ENCODE peak calls at places on chromosomes 16 and 17, in five cellular contexts. Q, P, R, G and Z are unnamed samples.

GRCh38 chr17:65638221-65638940 is 76.9 kb upstream of the AXIN2 start:
- DNase-seq in R (no peak), P (no peak), G (no peak), Q (no peak), Z (no peak)

GRCh38 chr17:21368545-21369246 is 7.5 kb upstream of the KCNJ12 start:
- DNase-seq in Q (no peak), P (no peak), G (no peak), R (peak; percentile 24), Z (no peak)

GRCh38 chr17:53148058-53148457 is 674.7 kb upstream of the KIF2B start:
- DNase-seq in R (no peak), G (no peak), P (no peak), Q (no peak), Z (no peak)

GRCh38 chr17:18368948-18369347 is 5.6 kb upstream of the SHMT1 start:
- DNase-seq in Q (no peak), P (no peak), R (peak; percentile 5), G (no peak), Z (no peak)

GRCh38 chr17:41965694-41966375 is 760 bp upstream of the CNP start:
- DNase-seq in G (no peak), P (peak; percentile 44), Q (peak; percentile 89), R (peak; percentile 93), Z (peak; percentile 80)

GRCh38 chr16:55275869-55276268 is 48.1 kb upstream of the IRX6 start:
- DNase-seq in G (no peak), P (no peak), R (no peak), Q (no peak), Z (no peak)

GRCh38 chr17:72618018-72618509 is 474.4 kb downstream of the SLC39A11 start:
- DNase-seq in R (no peak), G (peak; percentile 87), P (no peak), Q (no peak), Z (no peak)

GRCh38 chr16:25897677-25898076 is 205.9 kb downstream of the HS3ST4 start:
- DNase-seq in R (no peak), Q (no peak), G (no peak), P (no peak), Z (no peak)

GRCh38 chr16:2237552-2238395 is 1.5 kb downstream of the DNASE1L2 start:
- DNase-seq in G (no peak), Q (peak; percentile 53), R (peak; percentile 76), P (no peak), Z (peak; percentile 67)

GRCh38 chr17:63222655-63223054 is 223.5 kb downstream of the CYB561 start:
- DNase-seq in Q (no peak), G (peak; percentile 23), P (no peak), R (no peak), Z (no peak)

GRCh38 chr17:80123791-80124190 is 22.4 kb downstream of the GAA start:
- DNase-seq in Q (no peak), G (no peak), R (peak; percentile 69), P (no peak), Z (peak; percentile 68)

DNA sequence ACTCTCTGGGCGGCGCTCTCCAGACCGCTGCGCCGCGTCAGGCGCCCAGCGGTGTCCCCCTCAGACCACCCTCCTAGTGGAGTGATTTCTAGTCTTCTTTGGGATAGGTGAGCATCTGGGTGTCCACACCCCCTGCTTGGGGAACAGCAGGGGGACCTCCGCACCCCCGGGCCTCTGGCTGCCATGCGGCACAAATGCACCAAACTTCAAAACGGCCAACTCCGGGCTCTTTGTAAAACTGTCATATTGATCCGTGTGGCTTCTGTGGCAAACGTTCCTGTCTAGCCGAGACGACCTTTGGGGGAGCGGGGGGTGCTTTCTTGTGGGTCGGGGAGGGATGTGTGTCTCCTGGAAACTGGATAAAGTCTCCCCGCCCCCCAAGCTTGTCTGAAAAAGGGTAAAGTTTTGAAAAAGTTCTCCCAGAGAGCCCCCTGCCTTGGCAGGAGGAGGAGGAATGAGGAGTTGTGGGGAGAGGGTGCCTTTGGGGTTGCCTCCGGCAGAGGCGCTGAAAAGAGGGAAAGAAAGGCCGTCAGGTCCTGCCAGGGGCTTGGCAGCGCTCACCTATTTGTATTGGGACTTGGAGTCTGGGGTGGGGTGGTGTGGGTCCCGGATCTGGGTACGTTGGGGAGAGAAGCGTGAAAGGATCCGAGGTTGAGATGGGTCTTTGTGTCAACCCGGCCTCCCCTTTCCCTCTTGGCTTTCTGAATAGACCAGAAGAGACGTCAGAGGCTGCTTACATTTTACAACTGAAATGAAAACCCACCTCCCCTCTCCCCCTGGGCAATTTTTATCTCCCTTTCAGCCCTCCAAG is 2.2 kb upstream of the CHD3 start:
- DNase-seq in R (no peak), G (peak; percentile 20), P (no peak), Q (no peak), Z (peak; percentile 78)
- H3K4me1 ChIP-seq in R (peaks cover 26% of the 10 kb centered on the region), G (peaks cover 3% of the 10 kb centered on the region), P (peaks cover 54% of the 10 kb centered on the region), Q (peaks cover 4% of the 10 kb centered on the region), Z (no peaks in the 10 kb centered on the region)

GRCh38 chr16:87499189-87499486 is 6.3 kb upstream of the ZCCHC14 start:
- DNase-seq in G (no peak), P (no peak), Q (no peak), R (no peak), Z (no peak)

GRCh38 chr16:87492721-87493554 is at the start of gene ZCCHC14:
- DNase-seq in P (peak; percentile 100), R (peak; percentile 100), G (peak; percentile 100), Q (peak; percentile 100), Z (peak; percentile 99)

GRCh38 chr16:87498324-87499188 is 5.7 kb upstream of the ZCCHC14 start:
- DNase-seq in P (no peak), G (no peak), R (no peak), Q (no peak), Z (no peak)

GRCh38 chr16:87495578-87495977 is 2.8 kb upstream of the ZCCHC14 start:
- DNase-seq in Q (no peak), R (no peak), G (no peak), P (no peak), Z (no peak)

DNA sequence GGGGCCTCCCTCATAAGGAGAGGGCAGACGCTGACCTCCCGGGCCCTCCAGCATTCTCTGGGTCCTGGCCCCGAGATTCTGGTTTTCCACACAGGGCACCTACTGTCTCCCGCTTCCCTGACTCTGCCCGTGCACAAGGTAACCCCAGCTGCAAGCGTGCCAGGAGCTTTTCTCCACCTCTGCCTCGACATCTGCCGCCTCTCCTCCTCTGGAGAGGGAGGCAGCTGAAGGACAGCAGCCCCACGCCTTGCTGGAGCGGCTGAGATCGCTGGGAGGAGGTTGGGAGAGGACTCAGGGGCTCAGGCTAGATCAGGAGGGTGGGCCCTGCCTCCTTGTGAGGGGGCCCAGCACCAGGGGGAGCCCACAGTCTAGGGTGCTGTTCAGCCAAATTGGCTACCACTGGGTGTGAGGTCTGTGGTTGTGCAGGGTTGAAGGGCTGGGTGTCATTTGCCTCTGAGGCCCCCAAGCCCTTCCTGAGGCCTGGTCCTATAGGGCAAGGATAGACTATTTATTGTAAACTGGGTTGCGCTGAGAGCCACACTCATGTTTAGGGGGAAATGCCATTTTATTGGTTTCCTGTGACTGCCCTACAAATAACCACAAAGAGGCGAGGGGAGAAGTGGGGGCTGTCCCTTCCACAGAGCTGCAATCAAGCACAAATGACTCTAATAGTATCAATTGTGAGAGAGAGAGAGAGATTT is 3.4 kb upstream of the ZCCHC14 start:
- DNase-seq in G (no peak), R (no peak), P (no peak), Q (no peak), Z (no peak)
- TF ChIP-seq CTCF in G (no peak), R (no peak), P (peak; percentile 12), Q (no peak), Z (no peak)

DNA sequence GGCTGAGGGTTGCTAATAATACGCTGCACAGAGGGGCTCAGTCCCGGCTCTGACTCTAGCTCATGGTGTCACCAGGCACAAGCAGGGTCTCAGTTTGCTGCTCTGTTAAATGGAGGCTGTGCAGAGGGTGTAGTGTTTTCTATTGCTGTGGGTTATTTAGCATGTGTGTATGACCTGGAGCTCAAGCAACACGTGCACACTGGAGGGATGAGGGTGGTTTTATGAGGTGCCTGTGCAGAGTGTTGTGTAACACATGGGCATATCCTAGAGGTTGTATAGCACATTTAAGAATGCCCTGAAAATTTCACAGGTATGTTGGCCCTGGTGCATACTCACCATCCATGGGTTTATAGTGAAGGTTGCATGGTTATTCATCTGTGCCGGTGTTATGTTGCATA is 13.3 kb downstream of the THRA start:
- DNase-seq in Q (no peak), R (no peak), G (no peak), P (no peak), Z (no peak)
- H3K4me1 ChIP-seq in Q (peaks cover 2% of the 10 kb centered on the region), R (peaks cover 52% of the 10 kb centered on the region), G (peaks cover 48% of the 10 kb centered on the region), P (peaks cover 68% of the 10 kb centered on the region), Z (no peaks in the 10 kb centered on the region)

DNA sequence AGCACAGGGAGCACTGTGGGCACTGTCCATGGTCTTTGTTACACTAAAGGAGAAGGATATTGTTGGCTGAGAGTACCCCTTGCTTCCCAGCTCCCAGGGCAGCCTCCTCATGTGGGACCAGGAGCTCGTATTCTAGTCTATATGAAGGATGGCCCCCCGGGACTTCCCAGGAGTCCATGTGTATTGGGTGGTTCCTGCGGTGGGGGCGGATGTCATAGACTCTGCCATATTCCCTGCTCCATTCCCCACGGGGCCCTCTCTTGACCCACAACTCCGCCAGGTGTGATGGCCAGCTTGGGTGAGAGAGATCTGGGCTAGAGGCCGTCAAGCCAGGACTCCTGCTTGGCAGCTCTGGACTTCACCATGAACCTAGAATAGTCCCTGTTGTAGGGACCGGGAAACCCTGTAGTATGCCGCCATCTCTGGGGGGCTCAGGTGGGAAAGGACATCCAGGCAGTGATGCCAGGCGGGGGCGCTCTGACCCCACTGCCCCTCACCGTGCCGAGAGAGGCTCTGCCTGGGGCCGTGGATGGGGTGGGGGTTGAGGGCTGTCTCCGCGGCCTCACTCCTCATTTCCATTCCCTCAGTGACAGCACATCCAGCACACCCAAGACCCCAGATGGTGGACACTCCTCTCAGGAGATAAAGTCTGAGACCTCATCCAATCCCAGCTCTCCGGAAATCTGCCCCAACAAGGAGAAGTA is 37.8 kb downstream of the OR1D5 start:
- DNase-seq in R (no peak), Q (peak; percentile 45), P (no peak), G (no peak), Z (no peak)
- TF ChIP-seq CTCF in R (no peak), Q (no peak), P (no peak), G (no peak), Z (no peak)

GRCh38 chr16:75494696-75495601 is at the start of gene CHST6:
- DNase-seq in R (peak; percentile 60), Q (no peak), G (no peak), P (peak; percentile 55), Z (no peak)
- H3K4me1 ChIP-seq in R (no peaks in the 10 kb centered on the region), Q (no peaks in the 10 kb centered on the region), G (peaks cover 18% of the 10 kb centered on the region), P (peaks cover 7% of the 10 kb centered on the region), Z (no peaks in the 10 kb centered on the region)

GRCh38 chr17:27492470-27492869 is 36.2 kb downstream of the KSR1 start:
- DNase-seq in R (no peak), P (no peak), G (no peak), Q (peak; percentile 2), Z (no peak)

GRCh38 chr17:27493088-27493487 is 36.8 kb downstream of the KSR1 start:
- DNase-seq in P (no peak), Q (peak; percentile 7), R (no peak), G (no peak), Z (no peak)

GRCh38 chr17:27496005-27496404 is 39.8 kb downstream of the KSR1 start:
- DNase-seq in G (no peak), P (no peak), Q (no peak), R (no peak), Z (no peak)

GRCh38 chr17:27495460-27495859 is 39.2 kb downstream of the KSR1 start:
- DNase-seq in R (no peak), Q (no peak), P (no peak), G (no peak), Z (no peak)

GRCh38 chr17:27494192-27495091 is 38.2 kb downstream of the KSR1 start:
- DNase-seq in R (peak; percentile 91), G (no peak), P (peak; percentile 63), Q (peak; percentile 90), Z (peak; percentile 83)
- TF ChIP-seq CTCF in R (peak; percentile 19), G (peak; percentile 29), P (peak; percentile 61), Q (peak; percentile 51), Z (no peak)

GRCh38 chr16:50274771-50275415 is 8.5 kb downstream of the ADCY7 start:
- DNase-seq in P (no peak), Q (peak; percentile 35), R (peak; percentile 34), G (peak; percentile 4), Z (no peak)
- H3K4me1 ChIP-seq in P (no peaks in the 10 kb centered on the region), Q (no peaks in the 10 kb centered on the region), R (no peaks in the 10 kb centered on the region), G (no peaks in the 10 kb centered on the region), Z (no peaks in the 10 kb centered on the region)